ENCODE peak calls at places on chromosomes 13 and 19, in seven cellular contexts. N is suprapubic skin; E is tibial artery; S is CD8-positive, alpha-beta T cell; B is uterus; Y is heart left ventricle; H is testis. K is an unnamed sample. For H3K4me1, the result is how much of the 10 kb centered on the place peaks cover.

GRCh38 chr13:107767119-107767518 is 448.2 kb downstream of the LIG4 start:
- DNase-seq in S (no peak), E (no peak), B (no peak), N (no peak), Y (no peak), H (no peak), K (no peak)

GRCh38 chr19:53193534-53194222 is 520 bp upstream of the ZNF665 start:
- DNase-seq in Y (no peak), H (no peak), B (no peak), S (no peak), N (no peak), E (no peak), K (no peak)

GRCh38 chr13:23801141-23801540 is 88.1 kb downstream of the MIPEP start:
- DNase-seq in E (no peak), N (no peak), S (no peak), Y (no peak), B (no peak), H (no peak), K (no peak)

GRCh38 chr19:48780684-48781391 is 25.5 kb downstream of the FGF21 start:
- DNase-seq in B (peak), N (no peak), S (no peak), E (no peak), H (peak), Y (no peak), K (no peak)

GRCh38 chr19:52922841-52923781 is at the start of gene ZNF888:
- DNase-seq in S (peak), N (peak), B (peak), Y (peak), H (peak), E (peak), K (peak)

GRCh38 chr13:101945435-101945834 is 456.4 kb downstream of the FGF14 start:
- DNase-seq in Y (no peak), H (no peak), S (no peak), B (no peak), E (no peak), N (no peak), K (no peak)

GRCh38 chr19:10305139-10305806 is 4.3 kb downstream of the ZGLP1 start:
- DNase-seq in B (no peak), S (no peak), E (no peak), Y (peak), N (no peak), H (no peak), K (no peak)

GRCh38 chr19:33434886-33435705 is 61.6 kb downstream of the CEBPG start:
- DNase-seq in E (no peak), S (no peak), Y (no peak), B (no peak), N (no peak), H (no peak), K (no peak)

GRCh38 chr19:35476149-35476548 is 14.1 kb downstream of the KRTDAP start:
- DNase-seq in E (no peak), Y (no peak), S (no peak), B (no peak), H (no peak), N (no peak), K (no peak)

GRCh38 chr13:94419304-94419943 is 60.1 kb downstream of the DCT start:
- DNase-seq in N (no peak), H (no peak), Y (no peak), S (no peak), B (no peak), E (no peak), K (no peak)

GRCh38 chr13:35741657-35742056 is 265.2 kb upstream of the MAB21L1 start:
- DNase-seq in N (no peak), Y (no peak), S (no peak), E (no peak), H (no peak), B (no peak), K (no peak)

GRCh38 chr13:107680115-107680514 is 535.2 kb downstream of the LIG4 start:
- DNase-seq in N (no peak), Y (no peak), E (no peak), B (no peak), H (peak), S (no peak), K (no peak)

GRCh38 chr13:94703721-94704314 is 8.5 kb downstream of the SOX21 start:
- DNase-seq in H (no peak), S (no peak), B (no peak), N (no peak), E (no peak), Y (no peak), K (no peak)

GRCh38 chr19:30686911-30687566 is 314.9 kb downstream of the ZNF536 start:
- DNase-seq in B (no peak), N (no peak), Y (no peak), E (no peak), S (no peak), H (no peak), K (no peak)

GRCh38 chr19:1122972-1123363 is 19.2 kb downstream of the GPX4 start:
- DNase-seq in B (peak), Y (peak), H (peak), S (no peak), N (no peak), E (no peak), K (no peak)

GRCh38 chr19:4278460-4278901 is 585 bp upstream of the SHD start:
- DNase-seq in H (no peak), Y (no peak), B (no peak), E (no peak), N (no peak), S (no peak), K (no peak)

GRCh38 chr19:18023596-18024212 is 15.7 kb downstream of the ARRDC2 start:
- DNase-seq in B (peak), H (peak), E (peak), Y (peak), N (peak), S (peak), K (peak)

GRCh38 chr19:6733338-6734095 is 3.9 kb downstream of the GPR108 start:
- DNase-seq in Y (no peak), H (no peak), E (no peak), N (peak), B (no peak), S (no peak), K (no peak)

GRCh38 chr19:58304255-58304654 is 922 bp upstream of the ERVK3-1 start:
- DNase-seq in H (no peak), B (no peak), E (no peak), Y (no peak), N (no peak), S (no peak), K (no peak)

GRCh38 chr13:109809216-109809890 is 23.0 kb upstream of the IRS2 start:
- DNase-seq in E (no peak), H (no peak), N (no peak), B (no peak), Y (no peak), S (no peak), K (no peak)

GRCh38 chr19:1264801-1265610 is 4.1 kb upstream of the CIRBP start:
- DNase-seq in B (peak), S (no peak), H (peak), Y (peak), E (peak), N (peak), K (peak)

GRCh38 chr13:39483326-39483725 is 119.7 kb downstream of the LHFPL6 start:
- DNase-seq in Y (no peak), E (no peak), S (no peak), N (no peak), B (no peak), H (no peak), K (no peak)
- H3K4me1 ChIP-seq in Y (half or more), E (under half), S (under half), N (under half), B (under half), H (under half), K (under half)

GRCh38 chr19:47423203-47423882 is 4.0 kb upstream of the MEIS3 start:
- DNase-seq in N (no peak), H (no peak), S (no peak), Y (no peak), E (no peak), B (no peak), K (no peak)

GRCh38 chr19:47419789-47420188 is 462 bp upstream of the MEIS3 start:
- DNase-seq in H (no peak), B (no peak), N (no peak), Y (no peak), S (no peak), E (no peak), K (no peak)

GRCh38 chr19:47421244-47421786 is 2.0 kb upstream of the MEIS3 start:
- DNase-seq in S (no peak), H (no peak), B (no peak), N (no peak), E (no peak), Y (no peak), K (no peak)

GRCh38 chr19:47422417-47423163 is 3.3 kb upstream of the MEIS3 start:
- DNase-seq in N (no peak), S (no peak), Y (no peak), H (no peak), E (no peak), B (no peak), K (no peak)

DNA sequence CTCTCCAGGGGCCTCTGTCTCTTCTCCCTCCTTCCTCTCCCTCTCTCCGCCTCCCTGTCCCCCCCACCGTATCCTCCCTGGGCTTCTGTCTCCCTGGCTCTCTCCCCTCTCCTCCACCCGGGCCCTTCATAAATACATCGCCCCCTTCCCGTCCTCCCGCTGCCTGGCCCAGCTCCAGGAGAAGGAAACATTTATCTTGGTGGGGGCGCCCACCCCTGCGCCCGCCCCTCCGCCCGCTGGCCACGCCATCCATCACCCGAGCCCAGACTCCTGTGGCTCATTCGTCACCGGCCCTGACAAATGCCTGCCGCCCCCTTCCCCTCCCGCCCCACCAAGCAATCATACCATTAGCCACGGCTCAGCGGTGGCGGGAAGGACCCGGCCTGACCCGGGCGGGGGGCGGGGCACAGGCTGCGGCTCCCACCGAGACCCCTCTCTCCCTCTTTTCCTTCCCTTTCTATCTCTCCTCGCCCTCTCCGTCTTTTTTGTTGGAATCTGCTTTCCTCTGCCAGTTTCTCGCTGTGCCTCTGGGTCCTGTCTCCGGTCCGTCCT is 2.6 kb upstream of the MEIS3 start:
- DNase-seq in N (no peak), B (peak), H (no peak), E (no peak), S (no peak), Y (no peak), K (no peak)
- H3K4me3 ChIP-seq in N (no peak), B (no peak), H (no peak), E (no peak), S (no peak), Y (no peak), K (no peak)

DNA sequence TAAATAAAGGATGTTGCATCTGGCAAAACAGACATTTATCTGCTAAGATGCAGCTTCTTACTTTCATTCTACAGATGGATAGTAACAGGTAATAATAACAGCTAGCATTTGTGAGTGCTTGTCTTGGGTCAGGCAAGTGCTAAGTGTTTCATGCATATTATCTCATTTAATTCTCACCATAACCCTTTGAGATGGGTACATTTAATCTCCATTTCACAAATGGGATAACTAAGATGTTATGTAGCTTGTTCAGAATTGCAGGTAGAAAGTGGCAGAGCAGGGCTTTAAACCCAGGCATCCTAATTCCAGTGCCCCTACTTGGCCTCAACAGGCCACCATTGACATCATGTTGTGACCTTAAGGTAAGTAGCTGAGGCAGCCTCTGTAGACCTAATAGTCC is 69.8 kb downstream of the LMO7 start:
- DNase-seq in Y (no peak), E (no peak), H (no peak), S (no peak), N (no peak), B (no peak), K (no peak)
- H3K4me1 ChIP-seq in Y (under half), E (under half), H (under half), S (under half), N (under half), B (under half), K (under half)

DNA sequence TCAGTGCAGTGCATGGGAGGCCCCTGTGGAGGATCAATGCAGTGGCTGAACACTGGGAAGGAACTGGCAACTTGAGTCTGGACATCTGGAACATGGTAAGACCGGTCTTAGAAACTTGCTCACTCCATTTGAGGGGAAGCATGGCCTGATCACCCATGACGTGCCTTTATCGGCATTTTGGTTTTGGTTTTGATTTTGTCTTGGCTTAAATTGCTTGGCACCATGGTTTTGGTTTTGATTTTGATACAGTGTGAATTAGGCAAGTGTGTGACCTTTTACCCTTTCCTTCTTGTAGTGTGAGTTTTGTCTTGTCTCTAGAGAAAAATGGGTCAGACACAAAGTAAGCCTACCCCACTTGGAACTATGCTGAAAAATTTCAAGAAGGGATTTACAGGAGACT is 77.3 kb downstream of the ZNF486 start:
- DNase-seq in N (no peak), S (no peak), E (no peak), H (no peak), B (no peak), Y (no peak), K (no peak)
- H3K4me3 ChIP-seq in N (no peak), S (no peak), E (no peak), H (no peak), B (no peak), Y (no peak), K (no peak)

GRCh38 chr19:15265849-15266248 is 33.6 kb upstream of the EPHX3 start:
- DNase-seq in S (no peak), N (no peak), Y (peak), E (peak), H (peak), B (peak), K (peak)

GRCh38 chr19:15269806-15270205 is 37.6 kb upstream of the EPHX3 start:
- DNase-seq in B (no peak), N (no peak), Y (no peak), S (no peak), H (no peak), E (no peak), K (no peak)

GRCh38 chr19:15268192-15268927 is 36.1 kb upstream of the EPHX3 start:
- DNase-seq in B (no peak), S (no peak), Y (no peak), N (no peak), H (no peak), E (no peak), K (no peak)

GRCh38 chr19:15266683-15267082 is 34.4 kb upstream of the EPHX3 start:
- DNase-seq in H (no peak), B (no peak), Y (no peak), E (no peak), N (no peak), S (no peak), K (no peak)

GRCh38 chr19:15268928-15269253 is 36.6 kb upstream of the EPHX3 start:
- DNase-seq in N (no peak), E (no peak), B (no peak), Y (no peak), H (no peak), S (no peak), K (no peak)
- H3K4me1 ChIP-seq in N (half or more), E (under half), B (under half), Y (half or more), H (half or more), S (under half), K (half or more)

DNA sequence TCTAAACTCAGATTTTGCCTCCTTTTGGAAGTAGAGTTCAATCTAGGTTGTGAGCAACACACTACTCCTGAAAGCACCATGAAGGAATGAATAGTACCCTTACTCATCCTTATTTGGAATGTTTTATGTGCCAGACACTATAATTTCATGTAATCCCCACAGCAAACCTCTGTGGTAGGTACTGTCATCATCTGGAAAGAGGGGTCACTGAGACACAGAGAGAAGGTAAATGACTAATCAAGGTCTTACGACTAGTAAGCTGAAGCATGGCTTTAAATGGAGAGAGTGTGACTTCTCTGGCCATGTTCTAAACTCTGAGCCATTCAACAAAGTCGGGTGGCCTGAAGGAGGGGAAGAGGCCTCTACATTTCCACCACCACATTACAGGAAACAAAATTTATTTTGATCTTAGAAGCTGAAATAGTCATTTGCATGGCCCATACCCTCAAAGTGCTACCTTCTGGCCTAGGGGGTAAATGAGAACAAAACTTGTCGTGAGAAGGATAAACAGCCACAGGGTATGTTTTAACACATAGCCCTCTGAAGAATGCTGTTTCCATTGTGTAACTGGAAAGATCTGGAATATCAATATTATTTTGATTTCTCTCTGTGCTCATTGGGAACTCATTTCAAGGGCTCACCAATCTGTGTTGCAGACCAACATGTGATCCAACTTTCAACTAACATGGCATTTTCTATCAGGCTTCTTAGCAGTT is 180.8 kb upstream of the RFC3 start:
- DNase-seq in N (no peak), E (no peak), B (no peak), S (no peak), H (no peak), Y (no peak), K (no peak)
- H3K4me3 ChIP-seq in N (no peak), E (no peak), B (no peak), S (no peak), H (no peak), Y (no peak), K (no peak)

K was measured in gastrocnemius medialis.